ENCODE peak calls at places on chromosomes 1 and 21, in five cellular contexts. V is psoas muscle, B is cardiac muscle cell, O is GM12878, H is HFF-Myc. W is an unnamed sample.

GRCh38 chr1:101588677-101589076 is 351.9 kb downstream of the S1PR1 start:
- DNase-seq in V (no peak), B (no peak), O (no peak), H (no peak), W (no peak)

GRCh38 chr1:94530373-94530878 is 11.1 kb downstream of the F3 start:
- DNase-seq in V (no peak), B (no peak), O (no peak), H (no peak), W (no peak)

GRCh38 chr1:46181343-46182260 is 5.3 kb upstream of the P3R3URF start:
- DNase-seq in V (no peak), B (no peak), O (no peak), H (peak; percentile 88), W (no peak)

GRCh38 chr21:31862078-31862477 is 10.7 kb upstream of the HUNK start:
- DNase-seq in V (no peak), B (no peak), O (no peak), H (no peak), W (no peak)

GRCh38 chr1:102099916-102100315 is 103.2 kb upstream of the OLFM3 start:
- DNase-seq in V (no peak), B (no peak), O (no peak), H (no peak), W (no peak)

GRCh38 chr21:44372616-44373015 is 19.2 kb downstream of the TRPM2 start:
- DNase-seq in V (peak; percentile 39), B (no peak), O (no peak), H (no peak), W (peak; percentile 50)

GRCh38 chr1:170010443-170010842 is 64.1 kb downstream of the KIFAP3 start:
- DNase-seq in V (no peak), B (peak; percentile 67), O (no peak), H (no peak), W (no peak)

GRCh38 chr1:152543808-152544207 is 22.8 kb downstream of the LCE3E start:
- DNase-seq in V (no peak), B (no peak), O (no peak), H (no peak), W (no peak)

GRCh38 chr1:203672354-203672753 is 45.7 kb downstream of the ATP2B4 start:
- DNase-seq in V (peak; percentile 71), B (peak; percentile 64), O (no peak), H (peak; percentile 81), W (no peak)

GRCh38 chr1:159925713-159926066 is 383 bp upstream of the TAGLN2 start:
- DNase-seq in V (no peak), B (no peak), O (no peak), H (no peak), W (no peak)

GRCh38 chr1:246012271-246012854 is 494.7 kb downstream of the SMYD3 start:
- DNase-seq in V (no peak), B (peak; percentile 68), O (no peak), H (no peak), W (no peak)

GRCh38 chr1:116309090-116309870 is 63.8 kb upstream of the ATP1A1 start:
- DNase-seq in V (no peak), B (no peak), O (no peak), H (no peak), W (no peak)

GRCh38 chr1:84363019-84363418 is 35.3 kb upstream of the DNASE2B start:
- DNase-seq in V (no peak), B (no peak), O (no peak), H (no peak), W (no peak)

GRCh38 chr1:32963746-32964460 is 706 bp downstream of the RNF19B start:
- DNase-seq in V (peak; percentile 75), B (peak; percentile 75), O (no peak), H (no peak), W (peak; percentile 81)

GRCh38 chr1:109777436-109777835 is 13.7 kb upstream of the EPS8L3 start:
- DNase-seq in V (peak; percentile 14), B (no peak), O (no peak), H (no peak), W (no peak)

DNA sequence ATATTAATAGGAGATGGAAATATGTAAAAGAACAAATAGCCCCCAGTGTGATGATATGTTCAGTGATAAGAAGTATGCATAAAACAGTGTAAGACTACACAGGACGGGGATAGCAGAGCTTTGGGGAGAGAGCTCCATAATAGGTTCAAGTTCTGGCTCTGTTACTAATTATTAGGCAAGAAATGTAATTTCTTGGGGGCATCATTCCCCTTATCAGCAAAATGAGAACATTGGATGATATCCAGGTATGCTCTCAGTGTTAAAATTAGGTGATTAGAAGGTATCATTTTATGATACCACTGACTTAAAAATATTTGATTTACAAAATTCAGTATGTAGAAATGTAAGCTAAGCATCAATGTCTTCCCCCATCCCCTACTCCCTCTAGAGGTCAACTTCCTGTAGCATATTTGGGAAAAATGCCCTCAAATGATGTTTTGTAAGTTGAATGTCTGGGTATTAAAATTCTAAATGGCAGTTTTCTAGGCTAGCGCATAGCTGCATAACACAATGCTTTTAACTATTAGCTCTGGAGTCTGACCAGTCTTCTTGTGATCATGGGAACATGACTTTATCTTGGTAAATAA is 585.7 kb upstream of the CAMK1G start:
- DNase-seq in V (no peak), B (no peak), O (no peak), H (peak; percentile 10), W (no peak)
- TF ChIP-seq CTCF in V (no peak), B (peak; percentile 50), O (peak; percentile 14), H (peak; percentile 55), W (peak; percentile 65)

GRCh38 chr1:86419277-86419903 is 4.6 kb upstream of the CLCA2 start:
- DNase-seq in V (no peak), B (peak; percentile 43), O (no peak), H (no peak), W (no peak)
- TF ChIP-seq CTCF in V (no peak), B (peak; percentile 68), O (peak; percentile 71), H (peak; percentile 73), W (peak; percentile 47)

GRCh38 chr1:230884646-230885045 is 16.3 kb upstream of the C1orf198 start:
- DNase-seq in V (no peak), B (no peak), O (no peak), H (no peak), W (no peak)
- TF ChIP-seq CTCF in V (no peak), B (no peak), O (no peak), H (no peak), W (no peak)

GRCh38 chr1:97243973-97244560 is 522.5 kb downstream of the PTBP2 start:
- DNase-seq in V (no peak), B (peak; percentile 34), O (no peak), H (no peak), W (no peak)
- TF ChIP-seq CTCF in V (no peak), B (peak; percentile 56), O (peak; percentile 41), H (no peak), W (peak; percentile 76)

DNA sequence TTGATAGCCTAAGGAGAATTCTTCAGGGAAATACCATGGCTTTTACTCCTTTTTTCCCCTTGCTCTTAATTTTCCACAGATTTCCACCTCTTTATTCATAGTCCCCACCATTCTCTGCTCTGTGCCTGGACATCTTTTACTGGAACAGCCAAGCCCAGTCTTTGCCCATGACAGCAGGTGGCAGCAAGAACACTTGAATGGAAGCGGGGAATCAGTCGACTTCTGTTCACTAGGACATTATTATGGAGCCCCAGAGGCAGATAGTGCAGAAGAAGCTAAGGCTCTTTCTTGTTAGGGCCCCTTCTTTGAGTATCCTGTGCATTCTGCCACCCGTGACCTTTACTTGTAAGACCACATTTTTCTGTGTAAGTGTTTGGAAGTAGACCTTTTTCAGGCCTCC is 6.3 kb downstream of the OR14I1 start:
- DNase-seq in V (no peak), B (no peak), O (no peak), H (no peak), W (no peak)
- TF ChIP-seq CTCF in V (no peak), B (no peak), O (peak; percentile 27), H (no peak), W (no peak)

GRCh38 chr1:70146488-70146887 is 58.9 kb downstream of the LRRC40 start:
- DNase-seq in V (no peak), B (no peak), O (no peak), H (peak; percentile 3), W (no peak)

GRCh38 chr1:70142120-70142519 is 63.3 kb downstream of the LRRC40 start:
- DNase-seq in V (no peak), B (no peak), O (no peak), H (no peak), W (no peak)

GRCh38 chr1:70140894-70141293 is 64.5 kb downstream of the LRRC40 start:
- DNase-seq in V (no peak), B (no peak), O (no peak), H (no peak), W (no peak)

GRCh38 chr1:70140343-70140742 is 65.0 kb downstream of the LRRC40 start:
- DNase-seq in V (no peak), B (no peak), O (no peak), H (no peak), W (no peak)

DNA sequence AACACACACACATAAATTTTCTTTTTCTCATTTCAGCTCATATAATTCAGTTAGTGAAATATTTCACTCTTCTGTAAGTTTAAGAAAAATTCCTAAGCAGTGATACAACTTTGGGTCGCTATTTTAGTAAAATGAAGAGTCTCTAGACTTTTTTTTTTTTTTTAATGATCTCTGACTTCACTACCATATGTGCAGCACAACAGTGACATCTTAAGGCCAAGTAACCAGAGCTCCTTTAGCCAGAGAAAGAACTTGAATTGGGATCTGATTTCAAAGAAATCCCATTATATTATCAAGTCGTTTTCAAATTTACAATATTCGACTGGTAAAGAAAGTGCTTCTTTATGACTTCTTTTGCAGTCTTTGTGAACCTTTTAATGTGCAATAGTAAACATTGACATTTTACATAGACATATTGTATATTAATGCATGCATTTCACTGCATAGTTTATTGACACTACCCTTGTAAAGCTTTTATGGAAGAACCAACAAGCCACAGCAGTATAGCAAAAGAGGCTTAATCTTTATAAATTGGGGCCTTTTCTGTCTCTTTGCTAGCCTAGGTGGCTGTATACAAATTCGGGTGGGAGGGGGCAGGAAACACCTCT is 62.2 kb downstream of the LRRC40 start:
- DNase-seq in V (no peak), B (no peak), O (no peak), H (peak; percentile 20), W (no peak)
- TF ChIP-seq CTCF in V (peak; percentile 36), B (peak; percentile 36), O (no peak), H (peak; percentile 25), W (peak; percentile 27)

DNA sequence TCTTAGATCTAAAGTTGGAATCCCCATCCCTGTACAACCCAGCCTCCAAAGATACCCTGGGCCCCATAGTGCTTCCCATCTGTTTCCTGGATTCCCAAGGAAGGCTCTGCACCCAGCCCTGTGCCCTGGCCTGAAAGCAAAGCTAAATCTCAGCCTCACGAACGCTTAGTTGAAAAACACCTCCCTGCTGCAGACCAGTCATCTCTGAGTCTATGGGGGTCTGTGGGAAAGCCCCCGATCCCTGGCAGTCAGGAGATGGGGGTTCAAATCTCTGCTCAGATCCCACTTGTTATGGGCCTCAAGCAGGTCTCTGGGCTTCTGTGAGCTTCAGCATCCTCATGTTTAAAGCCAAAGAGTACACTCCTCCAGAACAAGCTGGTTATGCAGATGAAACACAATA is 210.5 kb upstream of the GRIK3 start:
- DNase-seq in V (no peak), B (no peak), O (no peak), H (no peak), W (no peak)
- TF ChIP-seq CTCF in V (no peak), B (no peak), O (no peak), H (no peak), W (no peak)